ENCODE peak calls at places on chromosome 19, in nine cellular contexts. One of them, this sample, is unnamed.

GRCh38 chr19:36837525-36837901 is 674 bp downstream of the ZNF790 start:
- DNase-seq in RWPE1: no peak
- DNase-seq in fibroblast of lung: no peak
- DNase-seq in dorsolateral prefrontal cortex: no peak
- DNase-seq in tibial artery: no peak
- DNase-seq in upper lobe of right lung: no peak
- DNase-seq in esophagus muscularis mucosa: no peak
- DNase-seq in tibial nerve: no peak
- DNase-seq in Peyer's patch: no peak
- DNase-seq in this sample: no peak

GRCh38 chr19:7272856-7273578 is 21.2 kb downstream of the INSR start:
- DNase-seq in RWPE1: no peak
- DNase-seq in fibroblast of lung: no peak
- DNase-seq in dorsolateral prefrontal cortex: no peak
- DNase-seq in tibial artery: no peak
- DNase-seq in upper lobe of right lung: no peak
- DNase-seq in esophagus muscularis mucosa: no peak
- DNase-seq in tibial nerve: no peak
- DNase-seq in Peyer's patch: no peak
- DNase-seq in this sample: no peak

GRCh38 chr19:43786665-43787064 is 5.9 kb upstream of the KCNN4 start:
- DNase-seq in RWPE1: no peak
- DNase-seq in fibroblast of lung: no peak
- DNase-seq in dorsolateral prefrontal cortex: no peak
- DNase-seq in tibial artery: no peak
- DNase-seq in upper lobe of right lung: no peak
- DNase-seq in esophagus muscularis mucosa: no peak
- DNase-seq in tibial nerve: no peak
- DNase-seq in Peyer's patch: no peak
- DNase-seq in this sample: no peak

GRCh38 chr19:2186071-2186846 is 22.5 kb downstream of the DOT1L start:
- DNase-seq in RWPE1: no peak
- DNase-seq in fibroblast of lung: peak
- DNase-seq in dorsolateral prefrontal cortex: peak
- DNase-seq in tibial artery: peak
- DNase-seq in upper lobe of right lung: peak
- DNase-seq in esophagus muscularis mucosa: peak
- DNase-seq in tibial nerve: peak
- DNase-seq in Peyer's patch: no peak
- DNase-seq in this sample: peak

GRCh38 chr19:29873024-29873800 is 61.4 kb downstream of the CCNE1 start:
- DNase-seq in RWPE1: peak
- DNase-seq in fibroblast of lung: peak
- DNase-seq in dorsolateral prefrontal cortex: no peak
- DNase-seq in tibial artery: no peak
- DNase-seq in upper lobe of right lung: peak
- DNase-seq in esophagus muscularis mucosa: no peak
- DNase-seq in tibial nerve: no peak
- DNase-seq in Peyer's patch: peak
- DNase-seq in this sample: no peak

GRCh38 chr19:18697680-18698079 is 14.2 kb downstream of the CRTC1 start:
- DNase-seq in RWPE1: no peak
- DNase-seq in fibroblast of lung: no peak
- DNase-seq in dorsolateral prefrontal cortex: no peak
- DNase-seq in tibial artery: no peak
- DNase-seq in upper lobe of right lung: peak
- DNase-seq in esophagus muscularis mucosa: no peak
- DNase-seq in tibial nerve: no peak
- DNase-seq in Peyer's patch: no peak
- DNase-seq in this sample: no peak

GRCh38 chr19:42152876-42153275 is 20.6 kb upstream of the POU2F2 start:
- DNase-seq in RWPE1: no peak
- DNase-seq in fibroblast of lung: no peak
- DNase-seq in dorsolateral prefrontal cortex: no peak
- DNase-seq in tibial artery: no peak
- DNase-seq in upper lobe of right lung: no peak
- DNase-seq in esophagus muscularis mucosa: no peak
- DNase-seq in tibial nerve: no peak
- DNase-seq in Peyer's patch: no peak
- DNase-seq in this sample: no peak

GRCh38 chr19:50909240-50910070 is 1.7 kb downstream of the KLK4 start:
- DNase-seq in RWPE1: peak
- DNase-seq in fibroblast of lung: no peak
- DNase-seq in dorsolateral prefrontal cortex: no peak
- DNase-seq in tibial artery: no peak
- DNase-seq in upper lobe of right lung: no peak
- DNase-seq in esophagus muscularis mucosa: no peak
- DNase-seq in tibial nerve: peak
- DNase-seq in Peyer's patch: peak
- DNase-seq in this sample: no peak

GRCh38 chr19:16509141-16510061 is 13.2 kb downstream of the C19orf44 start:
- DNase-seq in RWPE1: no peak
- DNase-seq in fibroblast of lung: peak
- DNase-seq in dorsolateral prefrontal cortex: peak
- DNase-seq in tibial artery: peak
- DNase-seq in upper lobe of right lung: no peak
- DNase-seq in esophagus muscularis mucosa: no peak
- DNase-seq in tibial nerve: peak
- DNase-seq in Peyer's patch: no peak
- DNase-seq in this sample: peak

GRCh38 chr19:12933287-12934072 is at the start of gene FARSA:
- DNase-seq in RWPE1: peak
- DNase-seq in fibroblast of lung: peak
- DNase-seq in dorsolateral prefrontal cortex: peak
- DNase-seq in tibial artery: peak
- DNase-seq in upper lobe of right lung: peak
- DNase-seq in esophagus muscularis mucosa: peak
- DNase-seq in tibial nerve: peak
- DNase-seq in Peyer's patch: peak
- DNase-seq in this sample: peak

GRCh38 chr19:47514151-47514868 is 553 bp downstream of the NAPA start:
- DNase-seq in RWPE1: no peak
- DNase-seq in fibroblast of lung: no peak
- DNase-seq in dorsolateral prefrontal cortex: no peak
- DNase-seq in tibial artery: no peak
- DNase-seq in upper lobe of right lung: no peak
- DNase-seq in esophagus muscularis mucosa: no peak
- DNase-seq in tibial nerve: no peak
- DNase-seq in Peyer's patch: peak
- DNase-seq in this sample: no peak

GRCh38 chr19:35090160-35090794 is 25.3 kb upstream of the FXYD3 start:
- DNase-seq in RWPE1: peak
- DNase-seq in fibroblast of lung: peak
- DNase-seq in dorsolateral prefrontal cortex: no peak
- DNase-seq in tibial artery: peak
- DNase-seq in upper lobe of right lung: peak
- DNase-seq in esophagus muscularis mucosa: no peak
- DNase-seq in tibial nerve: peak
- DNase-seq in Peyer's patch: no peak
- DNase-seq in this sample: no peak

GRCh38 chr19:43651758-43652545 is 12.3 kb upstream of the CADM4 start:
- DNase-seq in RWPE1: peak
- DNase-seq in fibroblast of lung: peak
- DNase-seq in dorsolateral prefrontal cortex: peak
- DNase-seq in tibial artery: peak
- DNase-seq in upper lobe of right lung: no peak
- DNase-seq in esophagus muscularis mucosa: no peak
- DNase-seq in tibial nerve: peak
- DNase-seq in Peyer's patch: peak
- DNase-seq in this sample: peak

GRCh38 chr19:1238373-1239303 is 833 bp upstream of the CBARP start:
- DNase-seq in RWPE1: no peak
- DNase-seq in fibroblast of lung: no peak
- DNase-seq in dorsolateral prefrontal cortex: no peak
- DNase-seq in tibial artery: no peak
- DNase-seq in upper lobe of right lung: peak
- DNase-seq in esophagus muscularis mucosa: no peak
- DNase-seq in tibial nerve: no peak
- DNase-seq in Peyer's patch: no peak
- DNase-seq in this sample: no peak

GRCh38 chr19:1312732-1313694 is 27.3 kb downstream of the EFNA2 start:
- DNase-seq in RWPE1: peak
- DNase-seq in fibroblast of lung: peak
- DNase-seq in dorsolateral prefrontal cortex: no peak
- DNase-seq in tibial artery: no peak
- DNase-seq in upper lobe of right lung: no peak
- DNase-seq in esophagus muscularis mucosa: no peak
- DNase-seq in tibial nerve: no peak
- DNase-seq in Peyer's patch: no peak
- DNase-seq in this sample: peak

GRCh38 chr19:19305696-19306095 is 14.6 kb downstream of the SUGP1 start:
- DNase-seq in RWPE1: no peak
- DNase-seq in fibroblast of lung: no peak
- DNase-seq in dorsolateral prefrontal cortex: peak
- DNase-seq in tibial artery: no peak
- DNase-seq in upper lobe of right lung: no peak
- DNase-seq in esophagus muscularis mucosa: no peak
- DNase-seq in tibial nerve: no peak
- DNase-seq in Peyer's patch: no peak
- DNase-seq in this sample: no peak

GRCh38 chr19:18417250-18418033 is 1.8 kb upstream of the SSBP4 start:
- DNase-seq in RWPE1: no peak
- DNase-seq in fibroblast of lung: peak
- DNase-seq in dorsolateral prefrontal cortex: peak
- DNase-seq in tibial artery: peak
- DNase-seq in upper lobe of right lung: peak
- DNase-seq in esophagus muscularis mucosa: no peak
- DNase-seq in tibial nerve: peak
- DNase-seq in Peyer's patch: no peak
- DNase-seq in this sample: no peak

GRCh38 chr19:56191115-56191514 is 6.5 kb downstream of the ZSCAN5B start:
- DNase-seq in RWPE1: no peak
- DNase-seq in fibroblast of lung: no peak
- DNase-seq in dorsolateral prefrontal cortex: no peak
- DNase-seq in tibial artery: no peak
- DNase-seq in upper lobe of right lung: no peak
- DNase-seq in esophagus muscularis mucosa: no peak
- DNase-seq in tibial nerve: no peak
- DNase-seq in Peyer's patch: no peak
- DNase-seq in this sample: no peak
- TF ChIP-seq CTCF in RWPE1: no peak
- TF ChIP-seq CTCF in fibroblast of lung: no peak
- TF ChIP-seq CTCF in dorsolateral prefrontal cortex: no peak
- TF ChIP-seq CTCF in tibial artery: no peak
- TF ChIP-seq CTCF in upper lobe of right lung: no peak
- TF ChIP-seq CTCF in esophagus muscularis mucosa: no peak
- TF ChIP-seq CTCF in tibial nerve: no peak
- TF ChIP-seq CTCF in Peyer's patch: no peak
- TF ChIP-seq CTCF in this sample: no peak

GRCh38 chr19:49465371-49465770 is 8.6 kb upstream of the FLT3LG start:
- DNase-seq in RWPE1: no peak
- DNase-seq in fibroblast of lung: no peak
- DNase-seq in dorsolateral prefrontal cortex: no peak
- DNase-seq in tibial artery: no peak
- DNase-seq in upper lobe of right lung: no peak
- DNase-seq in esophagus muscularis mucosa: no peak
- DNase-seq in tibial nerve: no peak
- DNase-seq in Peyer's patch: no peak
- DNase-seq in this sample: no peak
- H3K27ac ChIP-seq in RWPE1: no peak
- H3K27ac ChIP-seq in fibroblast of lung: no peak
- H3K27ac ChIP-seq in dorsolateral prefrontal cortex: no peak
- H3K27ac ChIP-seq in tibial artery: no peak
- H3K27ac ChIP-seq in upper lobe of right lung: no peak
- H3K27ac ChIP-seq in esophagus muscularis mucosa: no peak
- H3K27ac ChIP-seq in tibial nerve: no peak
- H3K27ac ChIP-seq in Peyer's patch: no peak
- H3K27ac ChIP-seq in this sample: no peak

GRCh38 chr19:39780894-39781293 is 2.2 kb downstream of the LEUTX start:
- DNase-seq in RWPE1: no peak
- DNase-seq in fibroblast of lung: no peak
- DNase-seq in dorsolateral prefrontal cortex: no peak
- DNase-seq in tibial artery: no peak
- DNase-seq in upper lobe of right lung: no peak
- DNase-seq in esophagus muscularis mucosa: no peak
- DNase-seq in tibial nerve: no peak
- DNase-seq in Peyer's patch: no peak
- DNase-seq in this sample: no peak

DNA sequence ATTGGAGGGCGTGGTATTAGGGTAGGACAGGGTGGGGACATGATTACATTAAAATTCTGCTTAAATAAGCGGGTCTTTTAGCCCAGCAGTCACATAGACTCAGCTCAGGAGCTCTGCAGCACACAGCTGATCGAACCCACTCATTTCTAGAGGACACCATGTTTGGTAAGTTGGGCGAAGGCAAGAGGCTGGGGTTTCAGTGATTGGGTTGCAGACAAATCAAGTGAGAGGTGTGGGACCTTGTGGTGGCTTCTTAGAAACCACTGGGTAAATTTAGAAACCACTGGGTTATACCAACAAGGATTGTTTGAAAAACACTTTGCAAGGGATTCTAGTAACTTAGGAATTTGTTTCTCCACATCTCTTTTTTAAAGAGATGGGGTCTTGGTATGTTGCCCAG is at the start of gene LEUTX:
- DNase-seq in RWPE1: no peak
- DNase-seq in fibroblast of lung: no peak
- DNase-seq in dorsolateral prefrontal cortex: no peak
- DNase-seq in tibial artery: no peak
- DNase-seq in upper lobe of right lung: no peak
- DNase-seq in esophagus muscularis mucosa: no peak
- DNase-seq in tibial nerve: no peak
- DNase-seq in Peyer's patch: no peak
- DNase-seq in this sample: no peak
- TF ChIP-seq CTCF in RWPE1: no peak
- TF ChIP-seq CTCF in fibroblast of lung: no peak
- TF ChIP-seq CTCF in dorsolateral prefrontal cortex: no peak
- TF ChIP-seq CTCF in tibial artery: no peak
- TF ChIP-seq CTCF in upper lobe of right lung: no peak
- TF ChIP-seq CTCF in esophagus muscularis mucosa: no peak
- TF ChIP-seq CTCF in tibial nerve: no peak
- TF ChIP-seq CTCF in Peyer's patch: no peak
- TF ChIP-seq CTCF in this sample: no peak

GRCh38 chr19:3368848-3369336 is 2.5 kb downstream of the NFIC start:
- DNase-seq in RWPE1: no peak
- DNase-seq in fibroblast of lung: peak
- DNase-seq in dorsolateral prefrontal cortex: no peak
- DNase-seq in tibial artery: no peak
- DNase-seq in upper lobe of right lung: no peak
- DNase-seq in esophagus muscularis mucosa: no peak
- DNase-seq in tibial nerve: no peak
- DNase-seq in Peyer's patch: no peak
- DNase-seq in this sample: no peak

GRCh38 chr19:3370728-3371591 is 4.6 kb downstream of the NFIC start:
- DNase-seq in RWPE1: no peak
- DNase-seq in fibroblast of lung: no peak
- DNase-seq in dorsolateral prefrontal cortex: no peak
- DNase-seq in tibial artery: no peak
- DNase-seq in upper lobe of right lung: no peak
- DNase-seq in esophagus muscularis mucosa: no peak
- DNase-seq in tibial nerve: no peak
- DNase-seq in Peyer's patch: no peak
- DNase-seq in this sample: no peak

GRCh38 chr19:3370214-3370720 is 3.9 kb downstream of the NFIC start:
- DNase-seq in RWPE1: no peak
- DNase-seq in fibroblast of lung: no peak
- DNase-seq in dorsolateral prefrontal cortex: no peak
- DNase-seq in tibial artery: no peak
- DNase-seq in upper lobe of right lung: no peak
- DNase-seq in esophagus muscularis mucosa: no peak
- DNase-seq in tibial nerve: no peak
- DNase-seq in Peyer's patch: no peak
- DNase-seq in this sample: no peak

GRCh38 chr19:3368441-3368795 is 2.0 kb downstream of the NFIC start:
- DNase-seq in RWPE1: no peak
- DNase-seq in fibroblast of lung: no peak
- DNase-seq in dorsolateral prefrontal cortex: no peak
- DNase-seq in tibial artery: no peak
- DNase-seq in upper lobe of right lung: no peak
- DNase-seq in esophagus muscularis mucosa: no peak
- DNase-seq in tibial nerve: no peak
- DNase-seq in Peyer's patch: no peak
- DNase-seq in this sample: no peak

GRCh38 chr19:3369337-3370213 is 3.2 kb downstream of the NFIC start:
- DNase-seq in RWPE1: no peak
- DNase-seq in fibroblast of lung: peak
- DNase-seq in dorsolateral prefrontal cortex: no peak
- DNase-seq in tibial artery: peak
- DNase-seq in upper lobe of right lung: peak
- DNase-seq in esophagus muscularis mucosa: no peak
- DNase-seq in tibial nerve: no peak
- DNase-seq in Peyer's patch: no peak
- DNase-seq in this sample: no peak
- H3K27ac ChIP-seq in RWPE1: peak
- H3K27ac ChIP-seq in fibroblast of lung: peak
- H3K27ac ChIP-seq in dorsolateral prefrontal cortex: peak
- H3K27ac ChIP-seq in tibial artery: peak
- H3K27ac ChIP-seq in upper lobe of right lung: peak
- H3K27ac ChIP-seq in esophagus muscularis mucosa: peak
- H3K27ac ChIP-seq in tibial nerve: peak
- H3K27ac ChIP-seq in Peyer's patch: peak
- H3K27ac ChIP-seq in this sample: peak

This sample was measured in AG04450.